ENCODE peak calls at places on chromosomes 7 and 10, in four cellular contexts. I is neural progenitor cell, M is ELF-1, A is pancreas. E is an unnamed sample.

GRCh38 chr7:121084748-121085336 is 96.3 kb downstream of the CPED1 start:
- DNase-seq in I (no peak), M (no peak), A (no peak), E (no peak)

GRCh38 chr7:99451936-99452335 is 13.2 kb downstream of the CPSF4 start:
- DNase-seq in I (no peak), M (no peak), A (no peak), E (no peak)

GRCh38 chr10:8073696-8074416 is 19.4 kb downstream of the GATA3 start:
- DNase-seq in I (no peak), M (no peak), A (no peak), E (no peak)

GRCh38 chr10:112842832-112843360 is 107.2 kb upstream of the TCF7L2 start:
- DNase-seq in I (peak), M (no peak), A (no peak), E (no peak)

GRCh38 chr7:6642861-6643640 is 5.9 kb downstream of the ZNF316 start:
- DNase-seq in I (no peak), M (no peak), A (no peak), E (no peak)

GRCh38 chr10:74875966-74876365 is 49.6 kb downstream of the KAT6B start:
- DNase-seq in I (no peak), M (no peak), A (no peak), E (no peak)

GRCh38 chr10:26463986-26464385 is 25.8 kb downstream of the APBB1IP start:
- DNase-seq in I (no peak), M (no peak), A (no peak), E (no peak)

GRCh38 chr10:126798649-126799048 is 106.6 kb upstream of the DOCK1 start:
- DNase-seq in I (no peak), M (no peak), A (no peak), E (no peak)

GRCh38 chr10:89217057-89217990 is 10.2 kb upstream of the CH25H start:
- DNase-seq in I (peak), M (peak), A (peak), E (no peak)

GRCh38 chr7:32299133-32299702 is 191.0 kb downstream of the LSM5 start:
- DNase-seq in I (peak), M (peak), A (no peak), E (no peak)

GRCh38 chr7:91367812-91368578 is 103.8 kb downstream of the FZD1 start:
- DNase-seq in I (no peak), M (no peak), A (no peak), E (no peak)

GRCh38 chr10:13758302-13758701 is 171.5 kb downstream of the PRPF18 start:
- DNase-seq in I (peak), M (peak), A (no peak), E (no peak)

GRCh38 chr7:17015575-17015974 is 133.8 kb upstream of the AGR3 start:
- DNase-seq in I (no peak), M (no peak), A (no peak), E (no peak)

GRCh38 chr10:99921948-99922347 is 87.8 kb downstream of the DNMBP start:
- DNase-seq in I (no peak), M (no peak), A (no peak), E (no peak)

GRCh38 chr7:23380961-23381360 is 81.8 kb downstream of the MALSU1 start:
- DNase-seq in I (no peak), M (no peak), A (no peak), E (no peak)

GRCh38 chr7:44285561-44285960 is 39.8 kb downstream of the CAMK2B start:
- DNase-seq in I (no peak), M (no peak), A (no peak), E (no peak)

GRCh38 chr10:61529208-61529607 is 76.0 kb upstream of the TMEM26 start:
- DNase-seq in I (no peak), M (no peak), A (no peak), E (no peak)

GRCh38 chr10:74967850-74968620 is 141.6 kb downstream of the KAT6B start:
- DNase-seq in I (peak), M (no peak), A (no peak), E (no peak)

E was measured in lung.